ENCODE peak calls at places on chromosomes 4 and X, in seven cellular contexts. One of them, this sample, is unnamed.

GRCh38 chrX:110182362-110182761 is 135.5 kb downstream of the AMMECR1 start:
- ATAC-seq in right lobe of liver: no peak
- ATAC-seq in activated CD4-positive, CD25-positive, alpha-beta regulatory T cell treated with anti-CD3 and anti-CD28 coated beads, Interleukin-2, amount 50 U/mL, for 24 hours: peak; percentile 45
- ATAC-seq in activated CD8-positive, alpha-beta T cell treated with anti-CD3 and anti-CD28 coated beads for 36 hours: peak; percentile 30
- ATAC-seq in left ventricle myocardium superior: no peak
- ATAC-seq in Panc1: no peak
- ATAC-seq in HepG2: no peak
- ATAC-seq in this sample: peak; percentile 65

GRCh38 chr4:149788286-149788685 is 27.4 kb downstream of the IQCM start:
- ATAC-seq in right lobe of liver: no peak
- ATAC-seq in activated CD4-positive, CD25-positive, alpha-beta regulatory T cell treated with anti-CD3 and anti-CD28 coated beads, Interleukin-2, amount 50 U/mL, for 24 hours: no peak
- ATAC-seq in activated CD8-positive, alpha-beta T cell treated with anti-CD3 and anti-CD28 coated beads for 36 hours: no peak
- ATAC-seq in left ventricle myocardium superior: no peak
- ATAC-seq in Panc1: no peak
- ATAC-seq in HepG2: no peak
- ATAC-seq in this sample: no peak

GRCh38 chr4:80035336-80035735 is 37.7 kb downstream of the ANTXR2 start:
- ATAC-seq in right lobe of liver: peak; percentile 77
- ATAC-seq in activated CD4-positive, CD25-positive, alpha-beta regulatory T cell treated with anti-CD3 and anti-CD28 coated beads, Interleukin-2, amount 50 U/mL, for 24 hours: no peak
- ATAC-seq in activated CD8-positive, alpha-beta T cell treated with anti-CD3 and anti-CD28 coated beads for 36 hours: peak; percentile 53
- ATAC-seq in left ventricle myocardium superior: no peak
- ATAC-seq in Panc1: no peak
- ATAC-seq in HepG2: peak; percentile 68
- ATAC-seq in this sample: peak; percentile 80

GRCh38 chrX:26146024-26146423 is 7.9 kb downstream of the MAGEB18 start:
- ATAC-seq in right lobe of liver: no peak
- ATAC-seq in activated CD4-positive, CD25-positive, alpha-beta regulatory T cell treated with anti-CD3 and anti-CD28 coated beads, Interleukin-2, amount 50 U/mL, for 24 hours: no peak
- ATAC-seq in activated CD8-positive, alpha-beta T cell treated with anti-CD3 and anti-CD28 coated beads for 36 hours: no peak
- ATAC-seq in left ventricle myocardium superior: no peak
- ATAC-seq in Panc1: no peak
- ATAC-seq in HepG2: no peak
- ATAC-seq in this sample: no peak

GRCh38 chr4:88043586-88044340 is 36.3 kb downstream of the PKD2 start:
- ATAC-seq in right lobe of liver: no peak
- ATAC-seq in activated CD4-positive, CD25-positive, alpha-beta regulatory T cell treated with anti-CD3 and anti-CD28 coated beads, Interleukin-2, amount 50 U/mL, for 24 hours: no peak
- ATAC-seq in activated CD8-positive, alpha-beta T cell treated with anti-CD3 and anti-CD28 coated beads for 36 hours: no peak
- ATAC-seq in left ventricle myocardium superior: no peak
- ATAC-seq in Panc1: no peak
- ATAC-seq in HepG2: no peak
- ATAC-seq in this sample: no peak

GRCh38 chr4:165861378-165861777 is 11.7 kb upstream of the TLL1 start:
- ATAC-seq in right lobe of liver: no peak
- ATAC-seq in activated CD4-positive, CD25-positive, alpha-beta regulatory T cell treated with anti-CD3 and anti-CD28 coated beads, Interleukin-2, amount 50 U/mL, for 24 hours: no peak
- ATAC-seq in activated CD8-positive, alpha-beta T cell treated with anti-CD3 and anti-CD28 coated beads for 36 hours: no peak
- ATAC-seq in left ventricle myocardium superior: no peak
- ATAC-seq in Panc1: no peak
- ATAC-seq in HepG2: no peak
- ATAC-seq in this sample: no peak

GRCh38 chr4:33400504-33400903 is 2680.3 kb downstream of the PCDH7 start:
- ATAC-seq in right lobe of liver: no peak
- ATAC-seq in activated CD4-positive, CD25-positive, alpha-beta regulatory T cell treated with anti-CD3 and anti-CD28 coated beads, Interleukin-2, amount 50 U/mL, for 24 hours: no peak
- ATAC-seq in activated CD8-positive, alpha-beta T cell treated with anti-CD3 and anti-CD28 coated beads for 36 hours: no peak
- ATAC-seq in left ventricle myocardium superior: no peak
- ATAC-seq in Panc1: no peak
- ATAC-seq in HepG2: no peak
- ATAC-seq in this sample: no peak

GRCh38 chr4:106264331-106264728 is 51.7 kb downstream of the TBCK start:
- ATAC-seq in right lobe of liver: peak; percentile 96
- ATAC-seq in activated CD4-positive, CD25-positive, alpha-beta regulatory T cell treated with anti-CD3 and anti-CD28 coated beads, Interleukin-2, amount 50 U/mL, for 24 hours: no peak
- ATAC-seq in activated CD8-positive, alpha-beta T cell treated with anti-CD3 and anti-CD28 coated beads for 36 hours: no peak
- ATAC-seq in left ventricle myocardium superior: no peak
- ATAC-seq in Panc1: no peak
- ATAC-seq in HepG2: peak; percentile 96
- ATAC-seq in this sample: no peak

GRCh38 chrX:18039023-18039422 is 177.9 kb upstream of the RAI2 start:
- ATAC-seq in right lobe of liver: no peak
- ATAC-seq in activated CD4-positive, CD25-positive, alpha-beta regulatory T cell treated with anti-CD3 and anti-CD28 coated beads, Interleukin-2, amount 50 U/mL, for 24 hours: no peak
- ATAC-seq in activated CD8-positive, alpha-beta T cell treated with anti-CD3 and anti-CD28 coated beads for 36 hours: no peak
- ATAC-seq in left ventricle myocardium superior: no peak
- ATAC-seq in Panc1: no peak
- ATAC-seq in HepG2: no peak
- ATAC-seq in this sample: no peak

GRCh38 chr4:121707344-121707743 is 10.6 kb upstream of the ANXA5 start:
- ATAC-seq in right lobe of liver: no peak
- ATAC-seq in activated CD4-positive, CD25-positive, alpha-beta regulatory T cell treated with anti-CD3 and anti-CD28 coated beads, Interleukin-2, amount 50 U/mL, for 24 hours: peak; percentile 21
- ATAC-seq in activated CD8-positive, alpha-beta T cell treated with anti-CD3 and anti-CD28 coated beads for 36 hours: peak; percentile 53
- ATAC-seq in left ventricle myocardium superior: no peak
- ATAC-seq in Panc1: no peak
- ATAC-seq in HepG2: no peak
- ATAC-seq in this sample: peak; percentile 47

GRCh38 chrX:86016189-86016588 is 31.2 kb downstream of the CHM start:
- ATAC-seq in right lobe of liver: no peak
- ATAC-seq in activated CD4-positive, CD25-positive, alpha-beta regulatory T cell treated with anti-CD3 and anti-CD28 coated beads, Interleukin-2, amount 50 U/mL, for 24 hours: no peak
- ATAC-seq in activated CD8-positive, alpha-beta T cell treated with anti-CD3 and anti-CD28 coated beads for 36 hours: no peak
- ATAC-seq in left ventricle myocardium superior: no peak
- ATAC-seq in Panc1: no peak
- ATAC-seq in HepG2: no peak
- ATAC-seq in this sample: no peak

GRCh38 chrX:45743081-45743533 is 542.4 kb upstream of the DIPK2B start:
- ATAC-seq in right lobe of liver: no peak
- ATAC-seq in activated CD4-positive, CD25-positive, alpha-beta regulatory T cell treated with anti-CD3 and anti-CD28 coated beads, Interleukin-2, amount 50 U/mL, for 24 hours: peak; percentile 45
- ATAC-seq in activated CD8-positive, alpha-beta T cell treated with anti-CD3 and anti-CD28 coated beads for 36 hours: peak; percentile 60
- ATAC-seq in left ventricle myocardium superior: no peak
- ATAC-seq in Panc1: peak; percentile 88
- ATAC-seq in HepG2: peak; percentile 90
- ATAC-seq in this sample: peak; percentile 86

GRCh38 chrX:55356609-55357008 is 91.9 kb upstream of the PAGE3 start:
- ATAC-seq in right lobe of liver: no peak
- ATAC-seq in activated CD4-positive, CD25-positive, alpha-beta regulatory T cell treated with anti-CD3 and anti-CD28 coated beads, Interleukin-2, amount 50 U/mL, for 24 hours: no peak
- ATAC-seq in activated CD8-positive, alpha-beta T cell treated with anti-CD3 and anti-CD28 coated beads for 36 hours: no peak
- ATAC-seq in left ventricle myocardium superior: no peak
- ATAC-seq in Panc1: no peak
- ATAC-seq in HepG2: no peak
- ATAC-seq in this sample: no peak

GRCh38 chrX:9515973-9516538 is 51.2 kb downstream of the TBL1X start:
- ATAC-seq in right lobe of liver: no peak
- ATAC-seq in activated CD4-positive, CD25-positive, alpha-beta regulatory T cell treated with anti-CD3 and anti-CD28 coated beads, Interleukin-2, amount 50 U/mL, for 24 hours: no peak
- ATAC-seq in activated CD8-positive, alpha-beta T cell treated with anti-CD3 and anti-CD28 coated beads for 36 hours: peak; percentile 74
- ATAC-seq in left ventricle myocardium superior: no peak
- ATAC-seq in Panc1: no peak
- ATAC-seq in HepG2: no peak
- ATAC-seq in this sample: peak; percentile 52

GRCh38 chr4:6802626-6803025 is 20.1 kb downstream of the KIAA0232 start:
- ATAC-seq in right lobe of liver: no peak
- ATAC-seq in activated CD4-positive, CD25-positive, alpha-beta regulatory T cell treated with anti-CD3 and anti-CD28 coated beads, Interleukin-2, amount 50 U/mL, for 24 hours: no peak
- ATAC-seq in activated CD8-positive, alpha-beta T cell treated with anti-CD3 and anti-CD28 coated beads for 36 hours: peak; percentile 56
- ATAC-seq in left ventricle myocardium superior: no peak
- ATAC-seq in Panc1: no peak
- ATAC-seq in HepG2: no peak
- ATAC-seq in this sample: peak; percentile 26

GRCh38 chr4:15947684-15948083 is 9.1 kb upstream of the FGFBP1 start:
- ATAC-seq in right lobe of liver: no peak
- ATAC-seq in activated CD4-positive, CD25-positive, alpha-beta regulatory T cell treated with anti-CD3 and anti-CD28 coated beads, Interleukin-2, amount 50 U/mL, for 24 hours: no peak
- ATAC-seq in activated CD8-positive, alpha-beta T cell treated with anti-CD3 and anti-CD28 coated beads for 36 hours: no peak
- ATAC-seq in left ventricle myocardium superior: no peak
- ATAC-seq in Panc1: no peak
- ATAC-seq in HepG2: no peak
- ATAC-seq in this sample: no peak

GRCh38 chr4:3257691-3258482 is 8.9 kb downstream of the MSANTD1 start:
- ATAC-seq in right lobe of liver: no peak
- ATAC-seq in activated CD4-positive, CD25-positive, alpha-beta regulatory T cell treated with anti-CD3 and anti-CD28 coated beads, Interleukin-2, amount 50 U/mL, for 24 hours: no peak
- ATAC-seq in activated CD8-positive, alpha-beta T cell treated with anti-CD3 and anti-CD28 coated beads for 36 hours: no peak
- ATAC-seq in left ventricle myocardium superior: no peak
- ATAC-seq in Panc1: no peak
- ATAC-seq in HepG2: no peak
- ATAC-seq in this sample: no peak

GRCh38 chrX:105701310-105702052 is 120.9 kb upstream of the NRK start:
- ATAC-seq in right lobe of liver: no peak
- ATAC-seq in activated CD4-positive, CD25-positive, alpha-beta regulatory T cell treated with anti-CD3 and anti-CD28 coated beads, Interleukin-2, amount 50 U/mL, for 24 hours: no peak
- ATAC-seq in activated CD8-positive, alpha-beta T cell treated with anti-CD3 and anti-CD28 coated beads for 36 hours: no peak
- ATAC-seq in left ventricle myocardium superior: no peak
- ATAC-seq in Panc1: no peak
- ATAC-seq in HepG2: no peak
- ATAC-seq in this sample: no peak

This sample was measured in activated T-helper 17 cell treated with anti-CD3 and anti-CD28 coated beads, Interleukin-2, amount 50 U/mL, for 72 hours.